ENCODE peak calls at places on chromosomes 13 and 19, in five cellular contexts. V is fibroblast of mammary gland, W is amniotic stem cell, N is hippocampal formation, M is OCI-LY7. O is an unnamed sample.

GRCh38 chr19:42285546-42285945 is 16.4 kb upstream of the PRR19 start:
- DNase-seq in V (no peak), W (no peak), N (no peak), M (peak; percentile 54), O (no peak)

GRCh38 chr19:55581828-55582223 is 1.2 kb upstream of the ZNF579 start:
- DNase-seq in V (peak; percentile 34), W (no peak), N (no peak), M (no peak), O (no peak)

GRCh38 chr13:106533940-106534843 is 1.3 kb downstream of the EFNB2 start:
- DNase-seq in V (peak; percentile 63), W (peak; percentile 44), N (peak; percentile 76), M (no peak), O (peak; percentile 58)

GRCh38 chr19:17902701-17903100 is 30.1 kb upstream of the CCDC124 start:
- DNase-seq in V (peak; percentile 72), W (no peak), N (no peak), M (no peak), O (peak; percentile 35)

GRCh38 chr13:72849571-72849970 is 67.6 kb downstream of the PIBF1 start:
- DNase-seq in V (peak; percentile 52), W (no peak), N (no peak), M (no peak), O (peak; percentile 42)

GRCh38 chr19:54536956-54537355 is 34.3 kb downstream of the LAIR2 start:
- DNase-seq in V (no peak), W (no peak), N (no peak), M (no peak), O (no peak)

GRCh38 chr19:4375620-4376228 is 24.6 kb downstream of the SH3GL1 start:
- DNase-seq in V (peak; percentile 84), W (no peak), N (peak; percentile 29), M (peak; percentile 72), O (peak; percentile 87)

GRCh38 chr13:85828094-85828684 is 29.0 kb upstream of the SLITRK6 start:
- DNase-seq in V (peak; percentile 15), W (no peak), N (peak; percentile 28), M (peak; percentile 50), O (peak; percentile 36)

GRCh38 chr13:114055766-114056165 is 76.7 kb downstream of the RASA3 start:
- DNase-seq in V (no peak), W (no peak), N (no peak), M (no peak), O (no peak)

GRCh38 chr13:64007334-64007733 is 2591.7 kb upstream of the PCDH20 start:
- DNase-seq in V (no peak), W (no peak), N (no peak), M (no peak), O (peak; percentile 10)

GRCh38 chr19:44694184-44694579 is 4.8 kb upstream of the CEACAM16 start:
- DNase-seq in V (no peak), W (no peak), N (no peak), M (no peak), O (no peak)

GRCh38 chr13:45456196-45456972 is 8.4 kb upstream of the COG3 start:
- DNase-seq in V (peak; percentile 58), W (no peak), N (no peak), M (no peak), O (peak; percentile 60)

GRCh38 chr13:111876506-111876905 is 190.4 kb upstream of the SOX1 start:
- DNase-seq in V (no peak), W (no peak), N (no peak), M (no peak), O (no peak)

GRCh38 chr19:29785955-29786589 is 25.7 kb upstream of the CCNE1 start:
- DNase-seq in V (no peak), W (no peak), N (no peak), M (peak; percentile 11), O (no peak)

GRCh38 chr19:19459099-19459498 is 53.6 kb downstream of the GATAD2A start:
- DNase-seq in V (peak; percentile 37), W (no peak), N (no peak), M (no peak), O (peak; percentile 75)

GRCh38 chr13:99296270-99296865 is 10.8 kb downstream of the GPR183 start:
- DNase-seq in V (no peak), W (no peak), N (no peak), M (no peak), O (no peak)

GRCh38 chr13:49938921-49939320 is 2.8 kb upstream of the SPRYD7 start:
- DNase-seq in V (no peak), W (no peak), N (peak; percentile 2), M (no peak), O (no peak)

GRCh38 chr13:109315481-109315880 is 470.9 kb downstream of the IRS2 start:
- DNase-seq in V (no peak), W (no peak), N (no peak), M (no peak), O (no peak)

GRCh38 chr13:110882972-110883371 is 31.9 kb downstream of the ANKRD10 start:
- DNase-seq in V (peak; percentile 50), W (no peak), N (no peak), M (no peak), O (no peak)

GRCh38 chr13:84999252-84999651 is 800.0 kb downstream of the SLITRK6 start:
- DNase-seq in V (no peak), W (no peak), N (no peak), M (no peak), O (no peak)

GRCh38 chr13:20974981-20975585 is 72.5 kb upstream of the XPO4 start:
- DNase-seq in V (no peak), W (no peak), N (no peak), M (no peak), O (no peak)

GRCh38 chr19:32403291-32403995 is 2.1 kb upstream of the DPY19L3 start:
- DNase-seq in V (no peak), W (no peak), N (no peak), M (no peak), O (no peak)

GRCh38 chr13:63393112-63393511 is 1977.5 kb upstream of the PCDH20 start:
- DNase-seq in V (no peak), W (no peak), N (no peak), M (no peak), O (no peak)

GRCh38 chr13:105084931-105085330 is 1450.5 kb downstream of the EFNB2 start:
- DNase-seq in V (no peak), W (no peak), N (no peak), M (no peak), O (no peak)

GRCh38 chr19:49056101-49056901 is 1.2 kb downstream of the CGB7 start:
- DNase-seq in V (peak; percentile 21), W (no peak), N (no peak), M (peak; percentile 27), O (peak; percentile 33)

GRCh38 chr13:36819811-36820140 is 754 bp downstream of the RFXAP start:
- DNase-seq in V (peak; percentile 36), W (no peak), N (no peak), M (no peak), O (peak; percentile 28)

GRCh38 chr13:39284801-39285388 is 246.6 kb downstream of the NHLRC3 start:
- DNase-seq in V (no peak), W (no peak), N (no peak), M (no peak), O (no peak)

GRCh38 chr13:109700176-109700575 is 86.2 kb downstream of the IRS2 start:
- DNase-seq in V (peak; percentile 80), W (no peak), N (peak; percentile 40), M (no peak), O (peak; percentile 24)

GRCh38 chr19:903266-903797 is 9.7 kb downstream of the R3HDM4 start:
- DNase-seq in V (peak; percentile 55), W (no peak), N (no peak), M (no peak), O (no peak)